ENCODE peak calls at places on chromosomes 3 and 15, in eight cellular contexts. B, Z, V, D, N, T, W and A are unnamed samples.

GRCh38 chr15:47355759-47356158 is 361.5 kb upstream of the SEMA6D start:
- DNase-seq in W (no peak), N (no peak), Z (no peak), V (no peak), B (no peak), T (no peak), D (no peak), A (no peak)

GRCh38 chr15:77839970-77840609 is 207.4 kb upstream of the LINGO1 start:
- DNase-seq in D (no peak), B (no peak), W (no peak), Z (no peak), N (no peak), T (no peak), V (no peak), A (no peak)

GRCh38 chr15:100614336-100614735 is 11.9 kb downstream of the ASB7 start:
- DNase-seq in V (peak), D (no peak), B (no peak), W (no peak), T (no peak), Z (no peak), N (no peak), A (no peak)

GRCh38 chr3:132595036-132595435 is 2.0 kb upstream of the ACKR4 start:
- DNase-seq in W (no peak), Z (peak), T (no peak), B (peak), N (no peak), V (no peak), D (no peak), A (peak)

GRCh38 chr3:15815696-15816095 is 17.9 kb upstream of the ANKRD28 start:
- DNase-seq in Z (peak), V (no peak), N (no peak), T (peak), B (peak), D (no peak), W (no peak), A (no peak)

GRCh38 chr3:133269393-133269792 is 130.5 kb upstream of the BFSP2 start:
- DNase-seq in V (no peak), Z (no peak), D (no peak), W (no peak), T (no peak), B (no peak), N (no peak), A (no peak)

GRCh38 chr15:34160735-34161134 is 49.2 kb downstream of the KATNBL1 start:
- DNase-seq in B (no peak), D (no peak), T (no peak), Z (no peak), N (no peak), V (no peak), W (no peak), A (no peak)

GRCh38 chr15:25422021-25422420 is 16.8 kb downstream of the UBE3A start:
- DNase-seq in N (no peak), T (no peak), V (no peak), D (no peak), Z (no peak), W (no peak), B (no peak), A (no peak)

GRCh38 chr3:137061186-137061585 is 103.4 kb downstream of the IL20RB start:
- DNase-seq in T (no peak), D (no peak), V (no peak), B (no peak), Z (no peak), N (no peak), W (no peak), A (no peak)

DNA sequence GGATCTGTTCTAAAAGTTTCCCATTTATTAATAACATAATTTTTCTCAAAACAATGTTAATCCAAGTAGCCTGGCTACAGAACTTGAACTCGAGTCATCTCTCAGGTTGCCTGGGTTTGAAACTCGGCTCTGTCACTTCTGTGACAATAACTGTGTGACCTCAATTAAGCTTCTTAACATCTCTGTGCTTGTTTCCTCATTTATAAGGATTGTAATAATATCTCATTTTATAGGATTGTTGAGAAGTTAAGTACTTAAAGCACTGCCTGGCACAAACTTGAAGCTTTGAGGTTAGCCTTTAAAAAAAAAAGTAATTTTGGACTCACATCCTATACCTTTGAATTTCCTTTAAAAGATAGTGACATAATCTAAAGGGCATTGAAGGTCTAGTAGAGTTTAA is 3.4 kb downstream of the RAB5A start:
- DNase-seq in W (no peak), N (no peak), D (no peak), V (no peak), T (no peak), Z (no peak), B (no peak), A (no peak)
- H3K4me3 ChIP-seq in W (no peak), N (no peak), D (no peak), V (no peak), T (no peak), Z (no peak), B (no peak), A (no peak)

GRCh38 chr3:197507541-197507940 is 48.2 kb downstream of the BDH1 start:
- DNase-seq in B (no peak), W (no peak), D (no peak), T (no peak), Z (no peak), N (no peak), V (no peak), A (no peak)
- H3K27ac ChIP-seq in B (no peak), W (peak), D (no peak), T (peak), Z (no peak), N (no peak), V (no peak), A (no peak)

GRCh38 chr3:57803647-57804081 is 47.6 kb downstream of the SLMAP start:
- DNase-seq in W (no peak), N (no peak), B (peak), D (peak), Z (no peak), T (peak), V (peak), A (peak)
- H3K4me3 ChIP-seq in W (no peak), N (peak), B (peak), D (no peak), Z (no peak), T (peak), V (peak), A (no peak)

DNA sequence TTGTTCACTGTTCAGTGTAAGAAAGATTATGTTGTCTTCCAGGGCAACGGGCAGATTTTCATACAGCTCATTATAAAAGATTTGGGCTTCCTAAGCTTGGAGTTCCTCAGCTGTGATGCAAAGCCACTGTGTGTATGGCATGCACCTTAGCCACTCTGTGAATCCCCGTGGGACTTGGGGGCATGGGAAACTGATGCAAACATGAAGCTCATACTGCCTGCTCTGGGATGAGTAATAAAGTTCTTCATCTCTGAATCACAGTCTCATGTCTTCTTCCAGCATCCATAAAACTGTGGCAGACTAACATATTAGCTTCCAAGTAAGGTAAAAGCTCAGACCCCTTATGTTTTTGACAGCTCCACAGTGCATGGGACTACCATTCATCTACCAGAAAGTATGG is 154.3 kb upstream of the RORA start:
- DNase-seq in B (peak), V (no peak), Z (no peak), T (no peak), D (no peak), N (no peak), W (no peak), A (peak)
- H3K27ac ChIP-seq in B (peak), V (no peak), Z (no peak), T (no peak), D (no peak), N (no peak), W (no peak), A (peak)